ENCODE peak calls at places on chromosome 10, in ten cellular contexts. Y is left ventricle myocardium inferior, Z is OCI-LY7, J is ovary, W is prostate gland, I is PC-3, T is colonic mucosa, B is right atrium auricular region, M is heart right ventricle, S is A549. N is an unnamed sample.

GRCh38 chr10:16717617-16718395 is 99.4 kb downstream of the RSU1 start:
- DNase-seq in J (no peak), M (no peak), W (no peak), T (no peak), I (no peak), Y (no peak), Z (no peak), B (no peak), S (no peak), N (no peak)

GRCh38 chr10:109261231-109261630 is 662.1 kb downstream of the XPNPEP1 start:
- DNase-seq in B (no peak), W (no peak), Z (no peak), J (no peak), T (no peak), M (no peak), Y (no peak), S (no peak), I (no peak), N (no peak)

GRCh38 chr10:73868655-73869195 is 5.6 kb downstream of the CAMK2G start:
- DNase-seq in J (no peak), Z (no peak), M (no peak), Y (no peak), T (no peak), W (no peak), B (no peak), I (no peak), S (no peak), N (no peak)

GRCh38 chr10:102781089-102781920 is 37.6 kb downstream of the WBP1L start:
- DNase-seq in Z (no peak), S (no peak), W (no peak), J (peak; percentile 41), T (no peak), I (no peak), Y (no peak), M (peak; percentile 56), B (no peak), N (no peak)

GRCh38 chr10:48658243-48658888 is 26.3 kb upstream of the WDFY4 start:
- DNase-seq in W (peak; percentile 50), M (peak; percentile 73), S (peak; percentile 66), T (peak; percentile 76), J (peak; percentile 74), I (peak; percentile 96), Z (peak; percentile 80), B (peak; percentile 90), Y (peak; percentile 81), N (no peak)

GRCh38 chr10:69392481-69393000 is 24.2 kb downstream of the TACR2 start:
- DNase-seq in S (peak; percentile 85), Y (peak; percentile 86), W (peak; percentile 90), J (peak; percentile 84), B (peak; percentile 93), Z (peak; percentile 83), I (peak; percentile 99), T (peak; percentile 89), M (peak; percentile 89), N (peak; percentile 91)

GRCh38 chr10:119346063-119346835 is 138.9 kb downstream of the GRK5 start:
- DNase-seq in T (no peak), I (no peak), W (no peak), J (no peak), M (peak; percentile 62), B (no peak), Z (no peak), S (no peak), Y (peak; percentile 72), N (no peak)

GRCh38 chr10:27410153-27410552 is 94.0 kb upstream of the RAB18 start:
- DNase-seq in B (no peak), T (no peak), I (no peak), J (no peak), W (no peak), S (no peak), M (no peak), Z (no peak), Y (no peak), N (no peak)

GRCh38 chr10:32210306-32211045 is 136.5 kb downstream of the EPC1 start:
- DNase-seq in I (peak; percentile 62), S (peak; percentile 75), M (peak; percentile 6), B (no peak), T (peak; percentile 33), W (no peak), J (no peak), Y (no peak), Z (peak; percentile 34), N (no peak)

GRCh38 chr10:61001731-61002122 is 57.7 kb upstream of the RHOBTB1 start:
- DNase-seq in Y (no peak), I (no peak), S (no peak), W (no peak), B (no peak), M (no peak), T (no peak), J (no peak), Z (no peak), N (no peak)
- H3K4me3 ChIP-seq in Y (peak overlapping the region; percentile 60), I (peak overlapping the region; percentile 79), S (peak overlapping the region; percentile 87), W (peak overlapping the region; percentile 41), B (peak overlapping the region; percentile 49), M (peak overlapping the region; percentile 44), T (peak overlapping the region; percentile 32), J (peak overlapping the region; percentile 33), Z (no peak overlapping the region), N (peak overlapping the region; percentile 77)

GRCh38 chr10:89224697-89225443 is 17.8 kb upstream of the CH25H start:
- DNase-seq in J (no peak), Z (no peak), Y (peak; percentile 37), B (no peak), W (peak; percentile 11), I (no peak), S (no peak), T (no peak), M (peak; percentile 60), N (no peak)
- H3K27ac ChIP-seq in J (no peak overlapping the region), Z (no peak overlapping the region), Y (peak overlapping the region; percentile 82), B (peak overlapping the region; percentile 64), W (peak overlapping the region; percentile 59), I (no peak overlapping the region), S (no peak overlapping the region), T (no peak overlapping the region), M (peak overlapping the region; percentile 75), N (peak overlapping the region; percentile 17)

GRCh38 chr10:128497660-128498377 is 371.6 kb upstream of the MKI67 start:
- DNase-seq in Z (no peak), T (no peak), B (no peak), M (no peak), I (no peak), W (no peak), S (no peak), J (no peak), Y (no peak), N (no peak)

GRCh38 chr10:128493811-128494210 is 367.6 kb upstream of the MKI67 start:
- DNase-seq in Z (no peak), T (no peak), W (no peak), I (no peak), S (no peak), Y (no peak), J (no peak), B (no peak), M (no peak), N (no peak)

GRCh38 chr10:128498378-128498730 is 372.1 kb upstream of the MKI67 start:
- DNase-seq in T (no peak), J (no peak), B (no peak), Y (no peak), I (no peak), M (no peak), W (no peak), Z (no peak), S (no peak), N (no peak)

GRCh38 chr10:128491686-128492085 is 365.5 kb upstream of the MKI67 start:
- DNase-seq in Z (no peak), M (no peak), B (no peak), T (no peak), W (no peak), J (no peak), I (no peak), Y (no peak), S (no peak), N (no peak)

GRCh38 chr10:128494665-128495064 is 368.4 kb upstream of the MKI67 start:
- DNase-seq in S (no peak), W (no peak), B (no peak), J (no peak), M (no peak), I (no peak), Y (no peak), T (no peak), Z (no peak), N (no peak)
- TF ChIP-seq CTCF in S (no peak), W (no peak), B (no peak), J (no peak), M (no peak), I (no peak), Y (no peak), T (no peak), Z (no peak), N (no peak)

GRCh38 chr10:84139126-84140035 is at the start of gene GHITM:
- DNase-seq in J (peak; percentile 100), W (peak; percentile 99), S (peak; percentile 76), T (peak; percentile 100), I (peak; percentile 94), Y (peak; percentile 99), Z (peak; percentile 98), B (peak; percentile 100), M (peak; percentile 100), N (peak; percentile 99)

GRCh38 chr10:84135836-84136235 is 3.5 kb upstream of the GHITM start:
- DNase-seq in S (no peak), B (no peak), Z (no peak), I (peak; percentile 10), M (no peak), Y (no peak), T (peak; percentile 46), J (no peak), W (no peak), N (no peak)

GRCh38 chr10:84140036-84140379 is 699 bp downstream of the GHITM start:
- DNase-seq in B (no peak), I (no peak), Y (no peak), S (no peak), Z (peak; percentile 2), T (no peak), W (no peak), J (no peak), M (no peak), N (peak; percentile 73)

DNA sequence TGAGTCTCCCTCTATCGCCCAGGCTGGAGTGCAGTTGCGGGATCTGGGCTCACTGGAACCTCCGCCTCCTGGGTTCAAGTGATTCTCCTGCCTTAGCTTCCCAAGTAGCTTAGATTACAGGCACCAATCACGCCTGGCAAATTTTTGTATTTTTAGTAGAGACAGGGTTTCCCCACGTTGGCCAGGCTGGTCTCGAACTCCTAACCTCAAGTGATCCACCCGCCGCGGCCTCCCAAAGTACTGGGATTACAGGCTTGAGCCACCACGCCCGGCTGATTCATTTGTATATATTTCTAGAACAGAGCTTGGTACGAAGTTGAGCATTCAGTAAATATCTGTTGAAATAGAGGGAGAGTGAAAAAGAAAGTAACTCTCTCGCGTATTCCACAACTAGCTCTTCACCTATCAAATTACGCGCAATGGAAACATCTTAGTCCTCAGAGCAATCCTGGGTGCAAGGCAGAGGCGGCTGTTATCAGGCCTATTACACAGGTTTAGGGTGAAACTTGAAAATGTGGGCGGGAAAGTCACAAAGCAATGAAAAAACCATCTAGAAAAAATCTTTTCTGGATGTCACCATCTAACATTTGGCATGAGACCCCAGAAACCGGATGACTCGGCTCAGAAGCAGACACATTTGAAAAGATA is 707 bp upstream of the GHITM start:
- DNase-seq in Y (peak; percentile 19), Z (no peak), J (peak; percentile 36), T (peak; percentile 65), I (no peak), M (no peak), W (no peak), B (no peak), S (peak; percentile 39), N (no peak)
- H3K4me3 ChIP-seq in Y (peak overlapping the region; percentile 100), Z (peak overlapping the region; percentile 98), J (peak overlapping the region; percentile 96), T (peak overlapping the region; percentile 97), I (peak overlapping the region; percentile 95), M (peak overlapping the region; percentile 99), W (peak overlapping the region; percentile 97), B (peak overlapping the region; percentile 99), S (peak overlapping the region; percentile 56), N (peak overlapping the region; percentile 99)

GRCh38 chr10:96272986-96273280 is 1.6 kb upstream of the BLNK start:
- DNase-seq in I (no peak), B (no peak), Z (no peak), Y (no peak), M (no peak), J (no peak), S (no peak), W (no peak), T (no peak), N (no peak)
- H3K27ac ChIP-seq in I (no peak overlapping the region), B (no peak overlapping the region), Z (peak overlapping the region; percentile 100), Y (no peak overlapping the region), M (no peak overlapping the region), J (no peak overlapping the region), S (no peak overlapping the region), W (no peak overlapping the region), T (peak overlapping the region; percentile 92), N (no peak overlapping the region)

N was measured in coronary artery.